ENCODE peak calls at places on chromosome 14, in eight cellular contexts. One of them, this sample, is unnamed.

GRCh38 chr14:30214014-30214413 is 286.4 kb upstream of the PRKD1 start:
- DNase-seq in SW480: no peak
- DNase-seq in MCF 10A: peak; percentile 41
- DNase-seq in lung microvascular endothelial cell: peak; percentile 22
- DNase-seq in NCI-H1417: peak; percentile 53
- DNase-seq in stimulated activated CD4-positive, alpha-beta T cell treated with anti-CD3 and anti-CD28 coated beads, Interleukin-12 subunit alpha, Interleukin-12 subunit beta, amount 100 ng/mL, for 4 hours: no peak
- DNase-seq in KG1: no peak
- DNase-seq in cardiac fibroblast: peak; percentile 39
- DNase-seq in this sample: peak; percentile 4

GRCh38 chr14:105486974-105487448 is 325 bp downstream of the CRIP1 start:
- DNase-seq in cardiac fibroblast: no peak
- DNase-seq in NCI-H1417: no peak
- DNase-seq in stimulated activated CD4-positive, alpha-beta T cell treated with anti-CD3 and anti-CD28 coated beads, Interleukin-12 subunit alpha, Interleukin-12 subunit beta, amount 100 ng/mL, for 4 hours: peak; percentile 44
- DNase-seq in lung microvascular endothelial cell: no peak
- DNase-seq in SW480: no peak
- DNase-seq in KG1: no peak
- DNase-seq in MCF 10A: no peak
- DNase-seq in this sample: no peak

GRCh38 chr14:74636424-74637183 is 24.6 kb upstream of the LTBP2 start:
- DNase-seq in KG1: no peak
- DNase-seq in lung microvascular endothelial cell: no peak
- DNase-seq in MCF 10A: no peak
- DNase-seq in cardiac fibroblast: no peak
- DNase-seq in SW480: no peak
- DNase-seq in stimulated activated CD4-positive, alpha-beta T cell treated with anti-CD3 and anti-CD28 coated beads, Interleukin-12 subunit alpha, Interleukin-12 subunit beta, amount 100 ng/mL, for 4 hours: no peak
- DNase-seq in NCI-H1417: no peak
- DNase-seq in this sample: no peak

GRCh38 chr14:89013698-89014569 is 189.5 kb downstream of the TTC8 start:
- DNase-seq in MCF 10A: no peak
- DNase-seq in NCI-H1417: peak; percentile 84
- DNase-seq in KG1: no peak
- DNase-seq in stimulated activated CD4-positive, alpha-beta T cell treated with anti-CD3 and anti-CD28 coated beads, Interleukin-12 subunit alpha, Interleukin-12 subunit beta, amount 100 ng/mL, for 4 hours: no peak
- DNase-seq in SW480: no peak
- DNase-seq in lung microvascular endothelial cell: no peak
- DNase-seq in cardiac fibroblast: no peak
- DNase-seq in this sample: no peak

GRCh38 chr14:103861413-103862392 is 14.3 kb upstream of the PPP1R13B start:
- DNase-seq in lung microvascular endothelial cell: no peak
- DNase-seq in SW480: no peak
- DNase-seq in stimulated activated CD4-positive, alpha-beta T cell treated with anti-CD3 and anti-CD28 coated beads, Interleukin-12 subunit alpha, Interleukin-12 subunit beta, amount 100 ng/mL, for 4 hours: no peak
- DNase-seq in cardiac fibroblast: no peak
- DNase-seq in NCI-H1417: no peak
- DNase-seq in KG1: no peak
- DNase-seq in MCF 10A: no peak
- DNase-seq in this sample: no peak

GRCh38 chr14:72590577-72590976 is 303.3 kb downstream of the DPF3 start:
- DNase-seq in lung microvascular endothelial cell: peak; percentile 24
- DNase-seq in SW480: no peak
- DNase-seq in stimulated activated CD4-positive, alpha-beta T cell treated with anti-CD3 and anti-CD28 coated beads, Interleukin-12 subunit alpha, Interleukin-12 subunit beta, amount 100 ng/mL, for 4 hours: no peak
- DNase-seq in MCF 10A: no peak
- DNase-seq in KG1: no peak
- DNase-seq in cardiac fibroblast: no peak
- DNase-seq in NCI-H1417: no peak
- DNase-seq in this sample: no peak

GRCh38 chr14:94548999-94549985 is 11.9 kb upstream of the SERPINA4 start:
- DNase-seq in NCI-H1417: peak; percentile 51
- DNase-seq in MCF 10A: peak; percentile 65
- DNase-seq in KG1: peak; percentile 6
- DNase-seq in SW480: peak; percentile 37
- DNase-seq in stimulated activated CD4-positive, alpha-beta T cell treated with anti-CD3 and anti-CD28 coated beads, Interleukin-12 subunit alpha, Interleukin-12 subunit beta, amount 100 ng/mL, for 4 hours: peak; percentile 63
- DNase-seq in lung microvascular endothelial cell: peak; percentile 52
- DNase-seq in cardiac fibroblast: peak; percentile 66
- DNase-seq in this sample: peak; percentile 38

GRCh38 chr14:22976620-22977433 is 5.5 kb downstream of the AJUBA start:
- DNase-seq in lung microvascular endothelial cell: peak; percentile 65
- DNase-seq in stimulated activated CD4-positive, alpha-beta T cell treated with anti-CD3 and anti-CD28 coated beads, Interleukin-12 subunit alpha, Interleukin-12 subunit beta, amount 100 ng/mL, for 4 hours: no peak
- DNase-seq in NCI-H1417: no peak
- DNase-seq in SW480: peak; percentile 58
- DNase-seq in cardiac fibroblast: peak; percentile 72
- DNase-seq in MCF 10A: peak; percentile 84
- DNase-seq in KG1: no peak
- DNase-seq in this sample: peak; percentile 62

GRCh38 chr14:97977711-97978261 is 1180.6 kb downstream of the VRK1 start:
- DNase-seq in NCI-H1417: no peak
- DNase-seq in SW480: no peak
- DNase-seq in KG1: no peak
- DNase-seq in stimulated activated CD4-positive, alpha-beta T cell treated with anti-CD3 and anti-CD28 coated beads, Interleukin-12 subunit alpha, Interleukin-12 subunit beta, amount 100 ng/mL, for 4 hours: peak; percentile 69
- DNase-seq in lung microvascular endothelial cell: no peak
- DNase-seq in MCF 10A: peak; percentile 96
- DNase-seq in cardiac fibroblast: peak; percentile 5
- DNase-seq in this sample: no peak

GRCh38 chr14:69087061-69087461 is 65.9 kb downstream of the DCAF5 start:
- DNase-seq in MCF 10A: peak; percentile 56
- DNase-seq in NCI-H1417: no peak
- DNase-seq in stimulated activated CD4-positive, alpha-beta T cell treated with anti-CD3 and anti-CD28 coated beads, Interleukin-12 subunit alpha, Interleukin-12 subunit beta, amount 100 ng/mL, for 4 hours: no peak
- DNase-seq in cardiac fibroblast: peak; percentile 67
- DNase-seq in SW480: no peak
- DNase-seq in KG1: no peak
- DNase-seq in lung microvascular endothelial cell: no peak
- DNase-seq in this sample: no peak

GRCh38 chr14:54346257-54346656 is 50.5 kb upstream of the CDKN3 start:
- DNase-seq in lung microvascular endothelial cell: no peak
- DNase-seq in MCF 10A: no peak
- DNase-seq in KG1: no peak
- DNase-seq in SW480: no peak
- DNase-seq in cardiac fibroblast: no peak
- DNase-seq in stimulated activated CD4-positive, alpha-beta T cell treated with anti-CD3 and anti-CD28 coated beads, Interleukin-12 subunit alpha, Interleukin-12 subunit beta, amount 100 ng/mL, for 4 hours: no peak
- DNase-seq in NCI-H1417: no peak
- DNase-seq in this sample: no peak

GRCh38 chr14:61528591-61529021 is 166.7 kb upstream of the HIF1A start:
- DNase-seq in cardiac fibroblast: peak; percentile 74
- DNase-seq in SW480: no peak
- DNase-seq in NCI-H1417: no peak
- DNase-seq in stimulated activated CD4-positive, alpha-beta T cell treated with anti-CD3 and anti-CD28 coated beads, Interleukin-12 subunit alpha, Interleukin-12 subunit beta, amount 100 ng/mL, for 4 hours: no peak
- DNase-seq in MCF 10A: peak; percentile 63
- DNase-seq in KG1: no peak
- DNase-seq in lung microvascular endothelial cell: peak; percentile 32
- DNase-seq in this sample: no peak

GRCh38 chr14:66380143-66380542 is 106.0 kb upstream of the CCDC196 start:
- DNase-seq in stimulated activated CD4-positive, alpha-beta T cell treated with anti-CD3 and anti-CD28 coated beads, Interleukin-12 subunit alpha, Interleukin-12 subunit beta, amount 100 ng/mL, for 4 hours: no peak
- DNase-seq in SW480: no peak
- DNase-seq in KG1: no peak
- DNase-seq in MCF 10A: no peak
- DNase-seq in NCI-H1417: no peak
- DNase-seq in lung microvascular endothelial cell: no peak
- DNase-seq in cardiac fibroblast: peak; percentile 23
- DNase-seq in this sample: peak; percentile 19

GRCh38 chr14:100762089-100762515 is 35.4 kb downstream of the DLK1 start:
- DNase-seq in stimulated activated CD4-positive, alpha-beta T cell treated with anti-CD3 and anti-CD28 coated beads, Interleukin-12 subunit alpha, Interleukin-12 subunit beta, amount 100 ng/mL, for 4 hours: no peak
- DNase-seq in NCI-H1417: no peak
- DNase-seq in lung microvascular endothelial cell: no peak
- DNase-seq in MCF 10A: peak; percentile 33
- DNase-seq in SW480: peak; percentile 74
- DNase-seq in cardiac fibroblast: peak; percentile 14
- DNase-seq in KG1: no peak
- DNase-seq in this sample: no peak

GRCh38 chr14:25394791-25395391 is 344.9 kb upstream of the STXBP6 start:
- DNase-seq in stimulated activated CD4-positive, alpha-beta T cell treated with anti-CD3 and anti-CD28 coated beads, Interleukin-12 subunit alpha, Interleukin-12 subunit beta, amount 100 ng/mL, for 4 hours: no peak
- DNase-seq in cardiac fibroblast: no peak
- DNase-seq in MCF 10A: no peak
- DNase-seq in lung microvascular endothelial cell: peak; percentile 84
- DNase-seq in NCI-H1417: no peak
- DNase-seq in KG1: no peak
- DNase-seq in SW480: no peak
- DNase-seq in this sample: peak; percentile 49

GRCh38 chr14:71372411-71372838 is 465.2 kb downstream of the PCNX1 start:
- DNase-seq in cardiac fibroblast: peak; percentile 75
- DNase-seq in MCF 10A: peak; percentile 92
- DNase-seq in SW480: no peak
- DNase-seq in NCI-H1417: no peak
- DNase-seq in stimulated activated CD4-positive, alpha-beta T cell treated with anti-CD3 and anti-CD28 coated beads, Interleukin-12 subunit alpha, Interleukin-12 subunit beta, amount 100 ng/mL, for 4 hours: no peak
- DNase-seq in lung microvascular endothelial cell: peak; percentile 49
- DNase-seq in KG1: no peak
- DNase-seq in this sample: peak; percentile 52

GRCh38 chr14:104935955-104936354 is 11.3 kb downstream of the PLD4 start:
- DNase-seq in lung microvascular endothelial cell: no peak
- DNase-seq in NCI-H1417: no peak
- DNase-seq in cardiac fibroblast: no peak
- DNase-seq in MCF 10A: no peak
- DNase-seq in stimulated activated CD4-positive, alpha-beta T cell treated with anti-CD3 and anti-CD28 coated beads, Interleukin-12 subunit alpha, Interleukin-12 subunit beta, amount 100 ng/mL, for 4 hours: no peak
- DNase-seq in KG1: no peak
- DNase-seq in SW480: no peak
- DNase-seq in this sample: no peak

GRCh38 chr14:64970776-64971451 is 1.2 kb downstream of the RAB15 start:
- DNase-seq in KG1: no peak
- DNase-seq in NCI-H1417: peak; percentile 25
- DNase-seq in SW480: peak; percentile 45
- DNase-seq in lung microvascular endothelial cell: no peak
- DNase-seq in MCF 10A: no peak
- DNase-seq in stimulated activated CD4-positive, alpha-beta T cell treated with anti-CD3 and anti-CD28 coated beads, Interleukin-12 subunit alpha, Interleukin-12 subunit beta, amount 100 ng/mL, for 4 hours: no peak
- DNase-seq in cardiac fibroblast: no peak
- DNase-seq in this sample: peak; percentile 23

GRCh38 chr14:95408731-95409471 is 89.2 kb upstream of the CLMN start:
- DNase-seq in KG1: no peak
- DNase-seq in MCF 10A: no peak
- DNase-seq in lung microvascular endothelial cell: no peak
- DNase-seq in cardiac fibroblast: no peak
- DNase-seq in NCI-H1417: no peak
- DNase-seq in SW480: no peak
- DNase-seq in stimulated activated CD4-positive, alpha-beta T cell treated with anti-CD3 and anti-CD28 coated beads, Interleukin-12 subunit alpha, Interleukin-12 subunit beta, amount 100 ng/mL, for 4 hours: no peak
- DNase-seq in this sample: no peak

GRCh38 chr14:100902792-100903191 is 730 bp downstream of the RTL1 start:
- DNase-seq in MCF 10A: no peak
- DNase-seq in lung microvascular endothelial cell: no peak
- DNase-seq in SW480: no peak
- DNase-seq in cardiac fibroblast: no peak
- DNase-seq in NCI-H1417: no peak
- DNase-seq in KG1: no peak
- DNase-seq in stimulated activated CD4-positive, alpha-beta T cell treated with anti-CD3 and anti-CD28 coated beads, Interleukin-12 subunit alpha, Interleukin-12 subunit beta, amount 100 ng/mL, for 4 hours: no peak
- DNase-seq in this sample: no peak

GRCh38 chr14:96072076-96072475 is 32.9 kb downstream of the C14orf132 start:
- DNase-seq in stimulated activated CD4-positive, alpha-beta T cell treated with anti-CD3 and anti-CD28 coated beads, Interleukin-12 subunit alpha, Interleukin-12 subunit beta, amount 100 ng/mL, for 4 hours: no peak
- DNase-seq in lung microvascular endothelial cell: no peak
- DNase-seq in NCI-H1417: no peak
- DNase-seq in SW480: no peak
- DNase-seq in MCF 10A: no peak
- DNase-seq in KG1: no peak
- DNase-seq in cardiac fibroblast: no peak
- DNase-seq in this sample: no peak

This sample was measured in endothelial cell of umbilical vein.